ENCODE peak calls at places on chromosomes 3 and 15, in nine cellular contexts. W is heart right ventricle; X is dorsolateral prefrontal cortex; V is CD8-positive, alpha-beta T cell; S is heart left ventricle; B is sigmoid colon; T is brain microvascular endothelial cell; U is lower lobe of right lung; Y is transverse colon. N is an unnamed sample.

GRCh38 chr3:96416549-96417255 is 397.7 kb upstream of the EPHA6 start:
- DNase-seq in W (no peak), X (no peak), V (no peak), S (no peak), B (no peak), T (no peak), U (no peak), Y (no peak), N (no peak)

GRCh38 chr15:91908401-91908800 is 54.9 kb downstream of the SLCO3A1 start:
- DNase-seq in W (no peak), X (no peak), V (no peak), S (no peak), B (no peak), T (no peak), U (no peak), Y (no peak), N (no peak)

GRCh38 chr3:151330899-151331298 is 1.6 kb upstream of the P2RY13 start:
- DNase-seq in W (no peak), X (no peak), V (no peak), S (no peak), B (no peak), T (no peak), U (no peak), Y (no peak), N (no peak)

GRCh38 chr3:123137001-123137400 is 64.7 kb upstream of the SEC22A start:
- DNase-seq in W (no peak), X (no peak), V (no peak), S (no peak), B (no peak), T (no peak), U (no peak), Y (no peak), N (no peak)

GRCh38 chr3:113495035-113495434 is 19.9 kb downstream of the SPICE1 start:
- DNase-seq in W (no peak), X (no peak), V (peak), S (no peak), B (no peak), T (peak), U (no peak), Y (peak), N (no peak)

GRCh38 chr3:138049157-138049919 is 39.4 kb downstream of the CLDN18 start:
- DNase-seq in W (no peak), X (no peak), V (no peak), S (no peak), B (no peak), T (peak), U (no peak), Y (no peak), N (no peak)

GRCh38 chr3:177294221-177294620 is 96.9 kb upstream of the TBL1XR1 start:
- DNase-seq in W (no peak), X (no peak), V (no peak), S (peak), B (peak), T (peak), U (no peak), Y (no peak), N (no peak)

GRCh38 chr3:194810076-194810475 is 124.4 kb downstream of the FAM43A start:
- DNase-seq in W (no peak), X (no peak), V (no peak), S (no peak), B (no peak), T (no peak), U (no peak), Y (no peak), N (no peak)

GRCh38 chr15:77066961-77067690 is 3.8 kb downstream of the TSPAN3 start:
- DNase-seq in W (no peak), X (no peak), V (no peak), S (no peak), B (no peak), T (no peak), U (no peak), Y (no peak), N (no peak)

GRCh38 chr3:11774296-11774877 is 72.3 kb downstream of the TAMM41 start:
- DNase-seq in W (no peak), X (peak), V (no peak), S (peak), B (peak), T (peak), U (no peak), Y (peak), N (no peak)

GRCh38 chr3:73349657-73350056 is 275.1 kb downstream of the PDZRN3 start:
- DNase-seq in W (peak), X (no peak), V (no peak), S (peak), B (no peak), T (no peak), U (no peak), Y (no peak), N (no peak)

GRCh38 chr3:8152826-8153418 is 348.7 kb upstream of the LMCD1 start:
- DNase-seq in W (no peak), X (no peak), V (no peak), S (no peak), B (no peak), T (no peak), U (no peak), Y (no peak), N (no peak)

GRCh38 chr3:87227104-87227834 is at the start of gene CHMP2B:
- DNase-seq in W (peak), X (peak), V (peak), S (peak), B (peak), T (peak), U (peak), Y (peak), N (peak)

GRCh38 chr15:42581272-42581730 is 5.9 kb downstream of the STARD9 start:
- DNase-seq in W (peak), X (peak), V (peak), S (peak), B (peak), T (peak), U (peak), Y (peak), N (peak)

GRCh38 chr15:52021128-52021671 is 2.2 kb downstream of the MAPK6 start:
- DNase-seq in W (no peak), X (no peak), V (peak), S (peak), B (peak), T (peak), U (no peak), Y (peak), N (no peak)

DNA sequence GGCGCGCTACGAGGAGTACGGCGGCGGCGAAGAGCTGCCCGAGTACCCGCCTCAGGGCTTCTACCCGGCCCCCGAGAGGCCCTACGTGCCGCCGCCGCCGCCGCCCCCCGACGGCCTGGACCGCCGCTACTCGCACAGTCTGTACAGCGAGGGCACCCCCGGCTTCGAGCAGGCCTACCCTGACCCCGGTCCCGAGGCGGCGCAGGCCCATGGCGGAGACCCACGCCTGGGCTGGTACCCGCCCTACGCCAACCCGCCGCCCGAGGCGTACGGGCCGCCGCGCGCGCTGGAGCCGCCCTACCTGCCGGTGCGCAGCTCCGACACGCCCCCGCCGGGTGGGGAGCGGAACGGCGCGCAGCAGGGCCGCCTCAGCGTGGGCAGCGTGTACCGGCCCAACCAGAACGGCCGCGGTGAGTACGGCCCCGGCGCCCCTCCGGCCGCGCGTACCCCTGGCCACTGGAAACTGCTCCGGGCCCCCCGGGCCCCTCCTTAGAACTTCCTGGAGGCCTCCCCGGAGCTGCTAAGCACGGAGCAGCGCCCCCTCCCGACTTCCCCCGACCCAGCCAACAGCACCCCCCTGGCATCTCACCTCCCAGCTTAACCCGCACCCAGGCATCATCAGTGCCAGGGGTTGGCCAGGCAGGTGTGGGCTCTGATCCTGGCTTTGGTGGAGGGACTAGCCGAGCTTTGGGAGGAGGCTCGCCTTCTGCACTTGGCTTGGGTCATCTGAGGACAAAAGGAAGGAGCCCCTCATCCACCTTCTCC is 1.4 kb downstream of the LOXL1 start:
- DNase-seq in W (peak), X (no peak), V (peak), S (peak), B (no peak), T (peak), U (peak), Y (peak), N (no peak)
- TF ChIP-seq CTCF in W (peak), X (no peak), V (peak), S (peak), B (peak), T (peak), U (peak), Y (peak), N (peak)

GRCh38 chr3:55481918-55482495 is 5.1 kb downstream of the WNT5A start:
- DNase-seq in W (no peak), X (no peak), V (no peak), S (no peak), B (no peak), T (peak), U (no peak), Y (no peak), N (no peak)

GRCh38 chr3:55484191-55484644 is 2.9 kb downstream of the WNT5A start:
- DNase-seq in W (no peak), X (no peak), V (no peak), S (no peak), B (no peak), T (no peak), U (no peak), Y (no peak), N (no peak)

GRCh38 chr3:55483196-55484095 is 3.7 kb downstream of the WNT5A start:
- DNase-seq in W (no peak), X (no peak), V (no peak), S (no peak), B (no peak), T (no peak), U (no peak), Y (no peak), N (no peak)

GRCh38 chr3:55482496-55483195 is 4.5 kb downstream of the WNT5A start:
- DNase-seq in W (no peak), X (no peak), V (no peak), S (no peak), B (no peak), T (peak), U (no peak), Y (no peak), N (no peak)

DNA sequence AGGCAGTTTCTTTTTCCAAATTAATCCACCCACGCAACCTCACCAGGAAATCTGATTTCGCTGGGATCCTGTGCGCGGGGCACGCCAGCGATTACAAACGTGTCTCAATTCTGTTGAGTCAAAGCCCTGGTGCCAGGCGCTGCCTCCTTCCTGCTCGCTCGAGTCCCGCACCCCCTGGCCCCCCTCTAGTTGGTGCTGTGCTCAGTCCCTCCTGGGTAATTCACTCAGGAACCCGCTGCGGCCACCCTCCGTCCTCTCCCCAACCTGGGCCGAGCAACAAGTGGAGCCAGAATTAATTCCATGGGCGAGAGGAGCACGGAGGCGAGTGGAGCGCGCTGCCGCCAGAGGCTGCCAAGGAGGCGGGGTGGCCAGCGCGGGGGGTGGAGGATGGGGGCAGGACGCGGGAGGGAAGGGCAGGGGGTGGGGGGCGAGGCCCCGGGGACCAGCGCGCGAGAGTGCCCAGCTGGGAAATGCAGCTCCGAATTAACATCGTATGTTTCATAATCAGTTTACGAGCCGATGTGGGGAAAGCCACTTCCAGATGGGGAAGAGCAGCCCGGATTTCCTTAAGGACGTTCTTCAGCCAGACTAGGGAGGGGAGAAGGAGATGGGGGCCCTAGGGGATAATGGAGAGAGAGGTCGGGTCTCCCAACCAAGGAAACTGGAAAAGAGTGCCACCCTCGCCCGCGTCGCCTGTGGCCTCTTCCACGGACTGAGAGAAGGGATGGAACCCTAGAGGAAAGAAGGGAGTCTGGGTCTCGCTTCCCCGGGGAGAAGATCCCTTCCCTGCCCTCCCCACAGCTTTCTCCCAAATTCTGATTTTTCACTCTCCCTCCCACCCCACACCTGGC is 5.8 kb downstream of the WNT5A start:
- DNase-seq in W (peak), X (no peak), V (no peak), S (no peak), B (no peak), T (peak), U (peak), Y (no peak), N (no peak)
- H3K4me3 ChIP-seq in W (peak), X (peak), V (no peak), S (peak), B (peak), T (peak), U (peak), Y (peak), N (peak)

GRCh38 chr15:40264321-40265153 is 18.3 kb downstream of the ANKRD63 start:
- DNase-seq in W (no peak), X (no peak), V (no peak), S (no peak), B (no peak), T (no peak), U (no peak), Y (no peak), N (no peak)
- H3K27ac ChIP-seq in W (no peak), X (no peak), V (no peak), S (no peak), B (peak), T (no peak), U (no peak), Y (no peak), N (no peak)

GRCh38 chr15:30859091-30859874 is 44.4 kb upstream of the FAN1 start:
- DNase-seq in W (no peak), X (no peak), V (no peak), S (no peak), B (no peak), T (peak), U (no peak), Y (no peak), N (no peak)
- TF ChIP-seq CTCF in W (peak), X (peak), V (peak), S (peak), B (peak), T (peak), U (peak), Y (peak), N (peak)

GRCh38 chr3:112002458-112002971 is 3.8 kb downstream of the TAGLN3 start:
- DNase-seq in W (no peak), X (no peak), V (no peak), S (no peak), B (no peak), T (no peak), U (no peak), Y (no peak), N (no peak)

GRCh38 chr3:111999924-112000835 is 1.5 kb downstream of the TAGLN3 start:
- DNase-seq in W (no peak), X (no peak), V (no peak), S (no peak), B (no peak), T (no peak), U (no peak), Y (no peak), N (no peak)

GRCh38 chr3:112000971-112001370 is 2.2 kb downstream of the TAGLN3 start:
- DNase-seq in W (no peak), X (no peak), V (no peak), S (no peak), B (no peak), T (no peak), U (no peak), Y (no peak), N (no peak)

GRCh38 chr3:112003321-112004080 is 4.8 kb downstream of the TAGLN3 start:
- DNase-seq in W (no peak), X (no peak), V (no peak), S (no peak), B (no peak), T (no peak), U (no peak), Y (no peak), N (no peak)

DNA sequence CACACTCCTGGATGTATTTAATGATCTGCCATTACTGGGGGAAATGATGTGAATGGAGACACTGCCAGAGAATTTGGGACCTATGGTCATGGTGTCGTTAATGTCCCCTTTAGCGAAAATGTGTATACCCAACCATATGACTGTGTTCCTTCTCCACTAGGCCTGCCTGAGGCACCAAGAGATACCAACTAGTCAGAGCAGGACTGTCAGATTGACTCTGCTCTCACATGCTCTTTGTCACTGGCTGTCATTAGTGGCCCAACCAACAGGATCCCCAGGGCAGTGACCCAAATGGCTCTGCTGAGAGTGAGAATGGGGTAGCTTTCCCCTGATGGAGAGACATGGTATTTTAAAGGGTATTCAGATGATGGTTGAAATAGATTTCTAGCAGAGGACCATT is 2.8 kb downstream of the TAGLN3 start:
- DNase-seq in W (no peak), X (no peak), V (no peak), S (no peak), B (no peak), T (no peak), U (no peak), Y (no peak), N (no peak)
- H3K4me3 ChIP-seq in W (no peak), X (peak), V (no peak), S (no peak), B (no peak), T (no peak), U (no peak), Y (no peak), N (no peak)

DNA sequence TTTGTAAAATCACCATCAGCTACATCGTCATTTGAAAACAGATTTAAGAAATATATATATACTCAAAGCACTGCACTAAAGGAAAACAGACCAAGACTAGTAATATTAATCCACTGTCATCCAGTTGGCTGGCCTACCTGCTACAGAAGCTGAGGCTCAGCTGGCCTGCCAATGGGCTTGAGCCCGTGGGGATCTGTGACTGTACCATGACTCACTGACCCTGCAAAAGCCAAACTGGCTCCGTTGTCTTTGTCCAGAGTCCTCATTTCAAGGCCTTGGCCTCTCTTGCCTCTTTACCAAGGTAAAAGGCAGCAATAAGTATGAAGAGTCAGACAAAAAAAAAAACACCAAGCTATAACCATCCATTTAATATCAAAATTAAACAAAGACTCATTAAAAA is 463.5 kb upstream of the RASGRP1 start:
- DNase-seq in W (no peak), X (no peak), V (no peak), S (no peak), B (peak), T (peak), U (no peak), Y (no peak), N (no peak)
- H3K27ac ChIP-seq in W (no peak), X (no peak), V (no peak), S (no peak), B (no peak), T (no peak), U (no peak), Y (no peak), N (no peak)

DNA sequence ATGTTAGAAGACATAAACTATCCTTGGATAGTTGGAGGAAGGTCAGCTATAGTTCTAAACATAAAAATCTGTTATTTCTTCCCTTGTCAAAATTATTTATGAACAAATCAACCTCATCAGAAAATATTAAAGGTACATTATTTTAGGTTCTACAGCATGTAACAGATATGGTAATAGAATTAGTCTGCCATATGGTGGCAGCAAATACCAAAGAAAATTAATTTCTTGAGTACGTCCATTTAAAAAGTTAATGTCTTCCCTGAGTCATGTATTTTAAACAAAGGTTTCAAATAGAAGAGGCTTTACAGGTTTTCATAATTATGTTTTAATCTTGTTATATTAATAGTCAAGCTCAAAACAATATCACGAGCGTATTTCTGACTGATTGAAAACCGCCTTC is 17.9 kb upstream of the ANKRD28 start:
- DNase-seq in W (no peak), X (no peak), V (no peak), S (no peak), B (no peak), T (no peak), U (no peak), Y (no peak), N (no peak)
- TF ChIP-seq CTCF in W (peak), X (peak), V (peak), S (peak), B (no peak), T (no peak), U (peak), Y (peak), N (no peak)

DNA sequence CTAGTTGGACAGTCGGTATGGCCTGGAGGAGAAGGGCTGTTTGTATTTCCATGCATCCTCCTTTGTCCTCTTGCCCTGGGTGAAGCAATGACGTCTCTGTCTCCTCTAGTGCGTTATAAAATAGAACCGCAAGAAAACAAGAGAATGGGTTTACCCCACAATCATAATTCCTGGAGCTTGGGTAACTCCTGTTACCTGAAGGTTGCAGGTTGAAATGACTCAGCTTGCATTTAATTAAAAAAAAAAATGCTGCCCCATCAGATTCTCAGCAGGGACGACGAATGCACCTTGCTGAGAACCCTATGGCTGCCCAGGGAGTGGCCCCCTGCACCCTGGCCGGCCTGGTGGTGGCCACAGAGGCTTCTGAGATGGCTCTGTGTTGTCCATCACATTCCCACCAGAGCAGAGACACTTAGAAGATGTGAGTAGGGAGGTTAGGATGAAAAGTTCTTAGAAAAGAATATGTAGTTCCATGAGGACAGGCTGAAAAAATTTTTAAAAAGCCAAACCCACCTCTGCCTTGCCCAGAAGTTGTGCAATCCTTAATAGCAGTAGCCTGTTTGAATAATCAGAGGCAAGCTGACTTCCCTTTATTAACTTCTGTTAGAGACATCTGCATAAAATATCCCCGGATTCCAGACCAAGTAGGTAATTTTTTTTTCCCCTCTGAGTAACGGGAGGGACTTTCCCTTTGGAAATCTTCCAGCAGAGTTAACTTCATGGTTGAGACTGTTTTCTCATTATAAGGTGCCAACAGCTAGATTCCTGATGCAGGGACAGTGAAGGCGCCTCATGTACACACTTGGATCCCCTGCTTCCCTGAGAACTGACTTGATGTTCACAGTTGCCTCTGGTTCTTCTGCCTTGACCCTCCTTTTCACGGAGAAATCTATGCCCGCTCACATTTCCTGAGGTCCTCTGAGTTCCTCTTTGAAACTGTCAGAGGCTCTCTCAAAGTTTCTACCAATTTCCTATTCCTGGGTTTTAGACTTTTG is 227.9 kb upstream of the BHLHE40 start:
- DNase-seq in W (no peak), X (no peak), V (no peak), S (no peak), B (no peak), T (peak), U (no peak), Y (no peak), N (no peak)
- H3K4me3 ChIP-seq in W (peak), X (no peak), V (no peak), S (no peak), B (no peak), T (no peak), U (no peak), Y (no peak), N (no peak)

N was measured in coronary artery.